ENCODE peak calls at places on chromosome 19, in five cellular contexts. P is T-helper 9 cell; F is RKO; C is stomach; B is activated T-cell treated with anti-CD3 and anti-CD28 coated beads, Interleukin-2, amount 50 U/mL, for 72 hours. U is an unnamed sample.

GRCh38 chr19:33808399-33808798 is 11.7 kb downstream of the KCTD15 start:
- DNase-seq in P (no peak), F (no peak), C (no peak), B (no peak), U (no peak)

GRCh38 chr19:35327642-35328041 is 1.3 kb upstream of the CD22 start:
- DNase-seq in P (no peak), F (peak; percentile 11), C (no peak), B (no peak), U (no peak)

GRCh38 chr19:39870171-39870971 is 24.2 kb upstream of the FBL start:
- DNase-seq in P (no peak), F (no peak), C (no peak), B (no peak), U (no peak)

GRCh38 chr19:40200352-40201099 is 9.3 kb downstream of the MAP3K10 start:
- DNase-seq in P (no peak), F (no peak), C (no peak), B (no peak), U (no peak)

GRCh38 chr19:30682576-30683536 is 310.7 kb downstream of the ZNF536 start:
- DNase-seq in P (peak; percentile 42), F (peak; percentile 87), C (peak; percentile 74), B (peak; percentile 50), U (peak; percentile 43)

GRCh38 chr19:5903502-5904301 is at the start of gene NDUFA11:
- DNase-seq in P (peak; percentile 98), F (peak; percentile 95), C (peak; percentile 99), B (peak; percentile 97), U (peak; percentile 98)

GRCh38 chr19:7450243-7451223 is 38.3 kb downstream of the PEX11G start:
- DNase-seq in P (no peak), F (peak; percentile 32), C (no peak), B (no peak), U (peak; percentile 31)

GRCh38 chr19:41431426-41432386 is 4.5 kb upstream of the B3GNT8 start:
- DNase-seq in P (no peak), F (no peak), C (no peak), B (no peak), U (peak; percentile 48)

GRCh38 chr19:49468746-49469447 is 5.1 kb upstream of the FLT3LG start:
- DNase-seq in P (peak; percentile 80), F (no peak), C (peak; percentile 56), B (peak; percentile 92), U (peak; percentile 56)

GRCh38 chr19:13033819-13034611 is 38.7 kb downstream of the NFIX start:
- DNase-seq in P (no peak), F (peak; percentile 12), C (peak; percentile 77), B (peak; percentile 70), U (peak; percentile 96)

GRCh38 chr19:48644839-48645651 is 942 bp downstream of the CA11 start:
- DNase-seq in P (peak; percentile 63), F (peak; percentile 88), C (peak; percentile 83), B (peak; percentile 82), U (peak; percentile 77)

GRCh38 chr19:269241-269640 is 22.0 kb downstream of the PLPP2 start:
- DNase-seq in P (no peak), F (no peak), C (no peak), B (no peak), U (no peak)

GRCh38 chr19:47228937-47229673 is 1.9 kb downstream of the BBC3 start:
- DNase-seq in P (peak; percentile 29), F (peak; percentile 52), C (no peak), B (peak; percentile 48), U (no peak)

GRCh38 chr19:40305403-40305802 is 20.3 kb upstream of the AKT2 start:
- DNase-seq in P (peak; percentile 64), F (peak; percentile 88), C (peak; percentile 70), B (peak; percentile 78), U (peak; percentile 84)

GRCh38 chr19:38831142-38831605 is 420 bp downstream of the ECH1 start:
- DNase-seq in P (no peak), F (peak; percentile 90), C (peak; percentile 88), B (peak; percentile 43), U (peak; percentile 65)

GRCh38 chr19:40503300-40503699 is 36.5 kb downstream of the SPTBN4 start:
- DNase-seq in P (no peak), F (no peak), C (no peak), B (no peak), U (peak; percentile 10)

GRCh38 chr19:7257148-7258041 is 36.8 kb downstream of the INSR start:
- DNase-seq in P (no peak), F (no peak), C (peak; percentile 59), B (no peak), U (peak; percentile 86)

GRCh38 chr19:10228393-10228792 is 2.7 kb downstream of the S1PR2 start:
- DNase-seq in P (no peak), F (no peak), C (no peak), B (no peak), U (no peak)

GRCh38 chr19:17549088-17549740 is 6.2 kb upstream of the COLGALT1 start:
- DNase-seq in P (no peak), F (peak; percentile 16), C (no peak), B (no peak), U (no peak)

GRCh38 chr19:45585158-45585577 is 566 bp upstream of the OPA3 start:
- DNase-seq in P (no peak), F (no peak), C (no peak), B (no peak), U (no peak)

GRCh38 chr19:53936035-53936434 is 26.7 kb upstream of the CACNG8 start:
- DNase-seq in P (no peak), F (no peak), C (no peak), B (no peak), U (no peak)

GRCh38 chr19:42023121-42023942 is 29.3 kb upstream of the ATP1A3 start:
- DNase-seq in P (no peak), F (no peak), C (no peak), B (peak; percentile 31), U (peak; percentile 9)

GRCh38 chr19:6997679-6998445 is 23.4 kb downstream of the MBD3L2B start:
- DNase-seq in P (no peak), F (peak; percentile 23), C (no peak), B (no peak), U (no peak)

GRCh38 chr19:32196690-32197420 is 148.6 kb upstream of the ZNF507 start:
- DNase-seq in P (no peak), F (no peak), C (no peak), B (no peak), U (no peak)

GRCh38 chr19:30229524-30230174 is 142.5 kb upstream of the ZNF536 start:
- DNase-seq in P (no peak), F (no peak), C (no peak), B (no peak), U (no peak)

GRCh38 chr19:18278521-18279265 is 2.7 kb downstream of the JUND start:
- DNase-seq in P (peak; percentile 32), F (no peak), C (peak; percentile 52), B (peak; percentile 68), U (peak; percentile 53)

GRCh38 chr19:10343495-10343894 is 4.1 kb upstream of the ICAM3 start:
- DNase-seq in P (no peak), F (no peak), C (no peak), B (no peak), U (no peak)